ENCODE peak calls at places on chromosomes 13 and 19, in nine cellular contexts. U, K, Z, F, P, T, R, A and L are unnamed samples.
A peak's percentile ranks its signal among the peaks of the same experiment; 100 is the strongest.

GRCh38 chr13:41931337-41931736 is 29.6 kb downstream of the VWA8 start:
- DNase-seq in Z (no peak), K (no peak), A (no peak), R (no peak), T (no peak), F (no peak), P (no peak), U (no peak), L (no peak)

GRCh38 chr13:50208826-50209335 is 193.6 kb downstream of the KCNRG start:
- DNase-seq in U (peak; percentile 53), T (no peak), A (peak; percentile 72), F (no peak), Z (peak; percentile 77), R (peak; percentile 15), P (no peak), K (peak; percentile 86), L (peak; percentile 24)

GRCh38 chr19:36488816-36489138 is 584 bp downstream of the ZNF566 start:
- DNase-seq in K (no peak), A (no peak), P (no peak), Z (no peak), U (no peak), F (no peak), R (peak; percentile 17), T (no peak), L (no peak)

GRCh38 chr13:110012102-110012739 is 225.8 kb upstream of the IRS2 start:
- DNase-seq in U (no peak), R (no peak), P (no peak), A (no peak), K (no peak), F (no peak), Z (peak; percentile 6), T (no peak), L (no peak)

GRCh38 chr13:73765651-73766384 is 368.4 kb downstream of the KLF12 start:
- DNase-seq in T (peak; percentile 82), P (peak; percentile 65), R (peak; percentile 86), Z (peak; percentile 95), K (peak; percentile 86), F (peak; percentile 84), A (peak; percentile 91), U (peak; percentile 57), L (peak; percentile 91)

GRCh38 chr13:61148691-61149332 is 266.8 kb downstream of the PCDH20 start:
- DNase-seq in T (no peak), P (no peak), U (no peak), K (no peak), R (no peak), A (no peak), F (no peak), Z (no peak), L (no peak)

GRCh38 chr19:29845576-29846176 is 33.9 kb downstream of the CCNE1 start:
- DNase-seq in F (no peak), T (peak; percentile 21), R (no peak), U (no peak), A (no peak), Z (no peak), P (no peak), K (no peak), L (peak; percentile 67)

GRCh38 chr13:40401911-40402776 is 264.3 kb downstream of the FOXO1 start:
- DNase-seq in F (peak; percentile 23), Z (peak; percentile 93), P (no peak), T (peak; percentile 15), R (peak; percentile 93), U (peak; percentile 81), K (peak; percentile 97), A (peak; percentile 99), L (peak; percentile 97)

GRCh38 chr13:100600461-100600860 is 11.9 kb upstream of the GGACT start:
- DNase-seq in K (no peak), F (no peak), A (no peak), Z (no peak), T (no peak), U (no peak), P (no peak), R (no peak), L (no peak)

GRCh38 chr13:77289844-77290243 is 37.0 kb downstream of the MYCBP2 start:
- DNase-seq in K (no peak), P (no peak), A (no peak), Z (no peak), U (no peak), R (no peak), F (no peak), T (no peak), L (no peak)

GRCh38 chr13:40485611-40486517 is 180.6 kb downstream of the FOXO1 start:
- DNase-seq in K (no peak), P (peak; percentile 53), F (peak; percentile 63), U (no peak), R (no peak), A (no peak), T (peak; percentile 70), Z (no peak), L (no peak)

GRCh38 chr13:100817897-100818296 is 143.3 kb upstream of the TMTC4 start:
- DNase-seq in T (no peak), U (no peak), A (no peak), K (no peak), R (no peak), Z (no peak), P (no peak), F (no peak), L (no peak)

GRCh38 chr19:30437869-30438268 is 65.7 kb downstream of the ZNF536 start:
- DNase-seq in P (no peak), K (no peak), U (no peak), Z (no peak), F (no peak), R (no peak), A (no peak), T (no peak), L (no peak)

GRCh38 chr19:56639217-56639616 is 3.7 kb upstream of the SMIM17 start:
- DNase-seq in P (no peak), F (no peak), A (no peak), K (no peak), R (no peak), Z (no peak), U (no peak), T (no peak), L (no peak)

GRCh38 chr13:95833713-95834112 is 156.8 kb downstream of the DNAJC3 start:
- DNase-seq in K (no peak), R (no peak), Z (peak; percentile 82), A (no peak), F (no peak), U (no peak), P (no peak), T (no peak), L (no peak)

GRCh38 chr19:50898018-50898417 is 13.2 kb downstream of the KLK4 start:
- DNase-seq in R (no peak), T (no peak), F (no peak), A (no peak), U (no peak), K (no peak), Z (no peak), P (no peak), L (no peak)

GRCh38 chr19:50894478-50895356 is 16.5 kb downstream of the KLK4 start:
- DNase-seq in F (no peak), A (peak; percentile 84), Z (no peak), P (no peak), U (no peak), K (no peak), R (no peak), T (no peak), L (no peak)

GRCh38 chr19:50897191-50897607 is 14.0 kb downstream of the KLK4 start:
- DNase-seq in U (no peak), P (no peak), R (no peak), Z (no peak), F (no peak), T (no peak), A (no peak), K (no peak), L (no peak)

GRCh38 chr19:50897612-50898011 is 13.6 kb downstream of the KLK4 start:
- DNase-seq in R (no peak), K (no peak), F (no peak), Z (no peak), A (no peak), T (no peak), P (no peak), U (no peak), L (no peak)

DNA sequence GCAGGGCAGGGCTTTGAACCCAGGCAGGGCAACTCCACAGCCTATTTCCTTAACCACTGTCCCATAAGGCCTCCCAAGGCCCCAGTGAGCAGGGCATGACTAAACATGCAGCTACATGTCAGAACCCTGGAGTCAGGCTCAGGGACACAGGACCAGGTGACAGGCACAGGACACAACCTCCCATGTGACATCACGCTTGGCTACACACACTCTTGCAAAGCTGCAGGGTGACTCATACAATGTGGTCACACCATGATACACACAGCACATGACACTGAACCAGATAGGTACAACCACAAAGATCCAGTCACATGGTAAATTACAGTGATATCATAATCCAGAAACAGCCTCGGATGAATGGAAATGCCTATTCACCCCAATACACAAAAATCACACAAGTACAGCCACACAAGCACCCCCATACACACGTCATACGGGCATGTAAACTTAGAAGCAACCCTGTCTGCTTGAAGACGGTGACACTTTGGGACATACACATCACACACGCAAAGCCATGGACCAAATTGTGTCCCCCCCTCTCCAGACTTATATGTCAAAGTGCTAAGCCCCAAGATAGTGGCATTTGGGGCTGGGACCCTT is 14.5 kb downstream of the KLK4 start:
- DNase-seq in T (no peak), Z (no peak), K (no peak), R (peak; percentile 75), U (no peak), P (no peak), F (no peak), A (no peak), L (no peak)
- H3K9me3 ChIP-seq in T (peaks cover 4% of the 10 kb centered on the region), Z (no peaks in the 10 kb centered on the region), K (no peaks in the 10 kb centered on the region), R (no peaks in the 10 kb centered on the region), U (no peaks in the 10 kb centered on the region), P (no peaks in the 10 kb centered on the region), F (no peaks in the 10 kb centered on the region), A (no peaks in the 10 kb centered on the region), L (no peaks in the 10 kb centered on the region)

DNA sequence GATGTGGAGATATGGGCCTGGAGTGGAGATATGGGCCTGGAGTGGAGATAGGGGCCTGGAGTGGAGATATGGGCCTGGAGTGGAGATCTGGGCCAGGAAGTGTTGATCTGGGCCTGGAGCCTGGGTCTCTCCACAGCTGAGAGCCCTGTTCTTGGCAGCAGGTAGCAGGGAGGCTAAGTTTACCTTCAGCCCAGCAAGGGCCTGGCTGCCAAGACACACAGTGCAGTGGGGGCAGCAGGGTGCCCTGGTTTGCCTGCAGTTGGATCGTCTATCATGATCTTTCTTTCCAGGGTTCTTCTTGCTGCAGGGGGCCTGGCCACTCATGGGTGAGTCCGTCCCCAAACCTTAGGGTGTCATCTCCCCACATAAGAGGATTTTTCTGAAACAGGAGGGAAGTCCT is 687 bp downstream of the KIR3DL2 start:
- DNase-seq in R (no peak), Z (no peak), P (no peak), F (no peak), U (no peak), T (no peak), A (no peak), K (no peak), L (no peak)
- H3K9me3 ChIP-seq in R (no peaks in the 10 kb centered on the region), Z (no peaks in the 10 kb centered on the region), P (no peaks in the 10 kb centered on the region), F (no peaks in the 10 kb centered on the region), U (no peaks in the 10 kb centered on the region), T (no peaks in the 10 kb centered on the region), A (no peaks in the 10 kb centered on the region), K (no peaks in the 10 kb centered on the region), L (no peaks in the 10 kb centered on the region)

GRCh38 chr13:63110431-63110830 is 1694.8 kb upstream of the PCDH20 start:
- DNase-seq in P (no peak), A (no peak), R (no peak), T (no peak), Z (no peak), F (no peak), K (no peak), U (no peak), L (no peak)
- H3K9me3 ChIP-seq in P (no peaks in the 10 kb centered on the region), A (no peaks in the 10 kb centered on the region), R (no peaks in the 10 kb centered on the region), T (no peaks in the 10 kb centered on the region), Z (no peaks in the 10 kb centered on the region), F (no peaks in the 10 kb centered on the region), K (no peaks in the 10 kb centered on the region), U (no peaks in the 10 kb centered on the region), L (peaks cover 4% of the 10 kb centered on the region)

GRCh38 chr13:19567820-19568534 is 6.6 kb upstream of the TPTE2 start:
- DNase-seq in A (no peak), R (no peak), K (no peak), P (no peak), F (no peak), Z (no peak), T (no peak), U (no peak), L (no peak)
- H3K9me3 ChIP-seq in A (no peaks in the 10 kb centered on the region), R (no peaks in the 10 kb centered on the region), K (no peaks in the 10 kb centered on the region), P (no peaks in the 10 kb centered on the region), F (no peaks in the 10 kb centered on the region), Z (no peaks in the 10 kb centered on the region), T (no peaks in the 10 kb centered on the region), U (no peaks in the 10 kb centered on the region), L (no peaks in the 10 kb centered on the region)